ENCODE peak calls at places on chromosomes 6 and 20, in four cellular contexts. One of them, this sample, is unnamed.

GRCh38 chr6:32047084-32047478 is 8.9 kb downstream of the CYP21A2 start:
- DNase-seq in breast epithelium: no peak
- DNase-seq in fibroblast of gingiva: peak; percentile 30
- DNase-seq in dorsolateral prefrontal cortex: no peak
- DNase-seq in this sample: peak; percentile 82

GRCh38 chr6:227074-227782 is 65.1 kb upstream of the DUSP22 start:
- DNase-seq in fibroblast of gingiva: peak; percentile 46
- DNase-seq in breast epithelium: peak; percentile 10
- DNase-seq in dorsolateral prefrontal cortex: no peak
- DNase-seq in this sample: no peak

GRCh38 chr6:3456395-3456767 is 469 bp downstream of the SLC22A23 start:
- DNase-seq in fibroblast of gingiva: no peak
- DNase-seq in breast epithelium: no peak
- DNase-seq in dorsolateral prefrontal cortex: no peak
- DNase-seq in this sample: no peak

GRCh38 chr6:24891004-24891403 is 44.8 kb downstream of the RIPOR2 start:
- DNase-seq in dorsolateral prefrontal cortex: no peak
- DNase-seq in fibroblast of gingiva: no peak
- DNase-seq in breast epithelium: no peak
- DNase-seq in this sample: no peak

GRCh38 chr6:133768656-133769295 is 120.1 kb upstream of the TCF21 start:
- DNase-seq in breast epithelium: no peak
- DNase-seq in dorsolateral prefrontal cortex: no peak
- DNase-seq in fibroblast of gingiva: no peak
- DNase-seq in this sample: peak; percentile 65

GRCh38 chr20:11810316-11811130 is 107.2 kb upstream of the BTBD3 start:
- DNase-seq in breast epithelium: no peak
- DNase-seq in fibroblast of gingiva: no peak
- DNase-seq in dorsolateral prefrontal cortex: no peak
- DNase-seq in this sample: no peak

GRCh38 chr6:23531666-23532065 is 594.3 kb upstream of the NRSN1 start:
- DNase-seq in dorsolateral prefrontal cortex: no peak
- DNase-seq in breast epithelium: no peak
- DNase-seq in fibroblast of gingiva: no peak
- DNase-seq in this sample: no peak

GRCh38 chr20:59137532-59137931 is 26.1 kb upstream of the ZNF831 start:
- DNase-seq in fibroblast of gingiva: no peak
- DNase-seq in dorsolateral prefrontal cortex: peak; percentile 37
- DNase-seq in breast epithelium: no peak
- DNase-seq in this sample: no peak

GRCh38 chr6:4957521-4958231 is 46.2 kb downstream of the RPP40 start:
- DNase-seq in breast epithelium: no peak
- DNase-seq in fibroblast of gingiva: peak; percentile 19
- DNase-seq in dorsolateral prefrontal cortex: no peak
- DNase-seq in this sample: no peak